ENCODE peak calls at places on chromosomes 16 and 17, in eight cellular contexts. Q is ascending aorta, R is cardiac fibroblast, U is pancreas, D is uterus, W is spleen, G is IMR-90, S is AG04449. Z is an unnamed sample.

GRCh38 chr17:9427460-9428315 is 147.9 kb downstream of the STX8 start:
- DNase-seq in S (no peak), R (peak), U (no peak), W (no peak), D (no peak), G (peak), Q (no peak), Z (no peak)

GRCh38 chr16:15874745-15875314 is 13.6 kb downstream of the CEP20 start:
- DNase-seq in U (no peak), S (no peak), W (no peak), D (peak), Q (no peak), R (peak), G (peak), Z (peak)

GRCh38 chr17:76709077-76709950 is 1.5 kb downstream of the MXRA7 start:
- DNase-seq in Q (peak), U (no peak), R (peak), D (peak), G (peak), W (no peak), S (peak), Z (peak)

GRCh38 chr17:28169621-28170349 is 127.3 kb downstream of the NLK start:
- DNase-seq in U (no peak), S (no peak), D (no peak), R (no peak), Q (no peak), W (no peak), G (no peak), Z (no peak)

GRCh38 chr16:50878966-50879615 is 137.2 kb downstream of the CYLD start:
- DNase-seq in Q (no peak), S (no peak), W (no peak), G (no peak), D (no peak), U (no peak), R (no peak), Z (no peak)

GRCh38 chr17:34255381-34255732 is 272 bp downstream of the CCL2 start:
- DNase-seq in W (no peak), Q (no peak), U (no peak), R (no peak), G (no peak), D (no peak), S (no peak), Z (no peak)

GRCh38 chr17:29294580-29294900 is 592 bp upstream of the NUFIP2 start:
- DNase-seq in R (no peak), U (no peak), S (no peak), Q (no peak), D (no peak), G (no peak), W (no peak), Z (no peak)

GRCh38 chr17:68248199-68248825 is 469 bp downstream of the AMZ2 start:
- DNase-seq in G (peak), Q (no peak), W (no peak), R (peak), D (peak), S (no peak), U (no peak), Z (no peak)

GRCh38 chr17:57662644-57663308 is 82.3 kb downstream of the CCDC182 start:
- DNase-seq in W (peak), Q (peak), S (peak), D (peak), G (peak), U (peak), R (peak), Z (peak)

GRCh38 chr16:89049484-89050118 is 44.1 kb upstream of the ACSF3 start:
- DNase-seq in D (no peak), G (no peak), W (peak), S (no peak), Q (no peak), U (peak), R (no peak), Z (no peak)

GRCh38 chr17:32486701-32487459 is at the start of gene CDK5R1:
- DNase-seq in S (no peak), R (peak), D (peak), U (peak), G (peak), Q (no peak), W (peak), Z (no peak)

GRCh38 chr16:30949655-30950515 is 1.0 kb downstream of the ORAI3 start:
- DNase-seq in D (peak), U (peak), S (no peak), R (peak), W (peak), Q (peak), G (peak), Z (no peak)

GRCh38 chr16:50265260-50265659 is 1.1 kb upstream of the ADCY7 start:
- DNase-seq in U (peak), Q (no peak), S (no peak), G (peak), D (no peak), R (no peak), W (peak), Z (no peak)

GRCh38 chr17:36614081-36614480 is 12.7 kb downstream of the MRM1 start:
- DNase-seq in D (no peak), U (no peak), R (no peak), Q (no peak), W (no peak), G (no peak), S (no peak), Z (no peak)

GRCh38 chr17:16496820-16497489 is 5.0 kb upstream of the LRRC75A start:
- DNase-seq in W (peak), U (no peak), Q (no peak), G (no peak), R (no peak), S (no peak), D (no peak), Z (no peak)

GRCh38 chr17:64276961-64277505 is 14.0 kb upstream of the TEX2 start:
- DNase-seq in D (no peak), R (no peak), U (no peak), G (no peak), S (no peak), W (no peak), Q (no peak), Z (no peak)

GRCh38 chr17:64275016-64275415 is 12.0 kb upstream of the TEX2 start:
- DNase-seq in D (no peak), R (no peak), S (no peak), Q (no peak), U (no peak), G (no peak), W (no peak), Z (no peak)

GRCh38 chr17:64281962-64282752 is 19.1 kb upstream of the TEX2 start:
- DNase-seq in S (no peak), R (peak), W (peak), G (peak), D (peak), U (peak), Q (no peak), Z (peak)

GRCh38 chr17:64278614-64279013 is 15.6 kb upstream of the TEX2 start:
- DNase-seq in W (no peak), G (peak), S (no peak), U (no peak), Q (no peak), D (no peak), R (peak), Z (no peak)

GRCh38 chr17:64277831-64278562 is 14.9 kb upstream of the TEX2 start:
- DNase-seq in Q (no peak), R (no peak), U (no peak), S (no peak), D (no peak), W (no peak), G (peak), Z (no peak)
- TF ChIP-seq CTCF in Q (no peak), R (no peak), U (no peak), S (no peak), D (no peak), W (no peak), G (no peak), Z (no peak)

GRCh38 chr17:64232466-64233262 is 30.4 kb downstream of the TEX2 start:
- DNase-seq in W (no peak), D (no peak), R (no peak), G (no peak), U (no peak), S (no peak), Q (no peak), Z (no peak)

GRCh38 chr17:64226132-64226531 is 36.9 kb downstream of the TEX2 start:
- DNase-seq in Q (no peak), D (no peak), R (no peak), G (no peak), S (no peak), W (no peak), U (no peak), Z (no peak)

GRCh38 chr17:64231567-64232141 is 31.4 kb downstream of the TEX2 start:
- DNase-seq in U (no peak), Q (no peak), S (no peak), G (no peak), W (no peak), D (no peak), R (no peak), Z (no peak)

GRCh38 chr17:64230551-64231408 is 32.3 kb downstream of the TEX2 start:
- DNase-seq in Q (no peak), S (peak), D (no peak), R (peak), U (no peak), W (no peak), G (peak), Z (peak)

DNA sequence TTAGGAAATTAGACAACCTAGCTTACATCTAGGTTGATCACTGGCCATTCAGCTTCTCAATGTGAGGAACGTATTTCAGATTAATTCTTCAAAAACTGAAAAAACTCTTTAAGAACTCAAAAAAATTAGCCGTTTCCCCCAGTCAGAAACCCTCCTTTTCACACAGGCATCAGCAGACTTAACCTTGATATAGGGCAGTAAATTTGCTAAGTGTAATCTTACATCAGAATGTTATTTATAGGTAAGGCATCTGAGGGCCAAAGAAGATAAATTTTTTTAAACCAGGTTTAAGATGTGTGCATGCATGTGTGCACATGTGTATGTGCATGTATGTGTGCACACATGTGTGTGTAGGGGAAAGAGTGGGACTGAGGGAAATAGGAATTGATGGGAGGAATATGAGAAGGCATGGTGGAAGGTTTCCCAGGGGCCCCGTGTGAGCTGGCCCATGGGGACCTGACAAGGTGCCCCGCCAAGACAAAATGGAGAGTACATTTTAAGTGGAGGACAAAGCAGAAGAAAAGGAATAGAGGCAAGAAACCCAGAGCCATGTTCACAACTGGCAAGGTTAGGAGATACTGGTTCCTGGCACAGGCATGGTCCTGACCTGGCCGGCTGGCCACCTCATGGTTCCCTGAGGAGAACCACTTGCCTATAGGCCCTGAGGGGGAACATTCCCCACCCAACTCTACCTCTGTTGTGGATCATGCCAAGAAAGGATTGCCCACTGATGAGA is 33.1 kb downstream of the TEX2 start:
- DNase-seq in D (no peak), G (no peak), U (no peak), R (no peak), W (no peak), Q (no peak), S (no peak), Z (no peak)
- H3K4me3 ChIP-seq in D (no peak), G (no peak), U (no peak), R (no peak), W (no peak), Q (no peak), S (no peak), Z (no peak)

DNA sequence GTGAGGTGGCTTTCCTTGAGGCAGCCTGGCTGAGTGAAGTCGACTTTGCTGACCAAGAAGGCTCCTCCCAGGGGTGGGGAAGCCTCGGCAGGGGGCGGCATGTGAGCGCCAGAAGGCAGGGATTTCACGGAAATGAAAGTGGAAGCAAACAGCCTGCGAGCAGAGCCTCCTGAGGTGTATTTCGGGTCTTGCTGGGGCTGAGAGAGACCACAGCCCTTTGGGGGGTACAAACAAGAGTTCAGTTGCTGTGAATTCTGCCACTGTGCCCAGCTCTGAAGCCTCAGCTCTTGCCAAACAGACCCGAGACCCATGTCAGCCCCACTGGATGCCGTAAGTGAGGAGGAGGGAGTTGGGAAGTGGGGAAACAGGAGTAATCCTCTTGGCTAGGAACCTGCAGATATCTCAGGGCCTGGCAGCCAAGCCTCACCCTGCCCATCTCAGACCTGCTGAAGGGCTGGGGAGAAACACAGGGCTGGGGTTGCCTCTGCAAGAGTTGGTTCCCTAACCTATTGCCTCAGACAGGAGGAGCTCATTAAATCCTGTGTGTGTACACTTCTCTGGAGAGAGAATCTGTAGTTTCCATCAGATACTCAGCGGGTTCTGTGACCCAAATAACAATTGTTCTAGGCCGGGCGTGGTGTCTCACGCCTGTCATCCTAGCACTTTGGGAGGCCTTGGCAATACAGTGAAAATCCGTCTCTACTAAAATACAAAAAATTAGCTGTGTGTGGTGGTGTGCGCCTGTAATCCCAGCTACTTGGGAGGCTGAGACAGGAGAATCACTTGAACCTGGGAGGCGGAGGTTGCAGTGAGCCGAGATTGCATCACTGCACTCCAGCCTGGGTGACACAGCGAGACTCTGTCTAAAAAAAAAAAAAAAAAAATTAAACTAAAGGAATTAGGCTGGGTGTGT is at the start of gene IFI35:
- DNase-seq in G (peak), R (peak), U (peak), D (peak), Q (no peak), W (peak), S (no peak), Z (peak)
- TF ChIP-seq CTCF in G (peak), R (peak), U (peak), D (peak), Q (peak), W (peak), S (peak), Z (no peak)

GRCh38 chr17:82480345-82480744 is 21.8 kb downstream of the NARF start:
- DNase-seq in G (no peak), Q (no peak), W (no peak), U (no peak), R (no peak), D (no peak), S (no peak), Z (no peak)

GRCh38 chr17:82475458-82475857 is 16.9 kb downstream of the NARF start:
- DNase-seq in U (no peak), S (no peak), G (no peak), Q (no peak), R (peak), D (no peak), W (no peak), Z (no peak)

GRCh38 chr17:82483204-82483660 is 24.7 kb downstream of the NARF start:
- DNase-seq in G (no peak), W (no peak), R (no peak), S (no peak), Q (no peak), U (no peak), D (no peak), Z (no peak)

GRCh38 chr17:82477934-82478333 is 19.4 kb downstream of the NARF start:
- DNase-seq in W (no peak), U (no peak), S (no peak), Q (no peak), R (no peak), G (no peak), D (no peak), Z (no peak)

GRCh38 chr17:82479602-82480001 is 21.1 kb downstream of the NARF start:
- DNase-seq in D (no peak), Q (no peak), R (no peak), W (no peak), G (no peak), S (no peak), U (no peak), Z (no peak)
- H3K4me3 ChIP-seq in D (no peak), Q (no peak), R (no peak), W (no peak), G (no peak), S (no peak), U (no peak), Z (no peak)

GRCh38 chr17:40318835-40319332 is 9.9 kb downstream of the RARA start:
- DNase-seq in W (peak), G (no peak), U (peak), Q (no peak), S (no peak), R (no peak), D (peak), Z (no peak)
- TF ChIP-seq CTCF in W (peak), G (peak), U (no peak), Q (peak), S (no peak), R (peak), D (peak), Z (peak)

DNA sequence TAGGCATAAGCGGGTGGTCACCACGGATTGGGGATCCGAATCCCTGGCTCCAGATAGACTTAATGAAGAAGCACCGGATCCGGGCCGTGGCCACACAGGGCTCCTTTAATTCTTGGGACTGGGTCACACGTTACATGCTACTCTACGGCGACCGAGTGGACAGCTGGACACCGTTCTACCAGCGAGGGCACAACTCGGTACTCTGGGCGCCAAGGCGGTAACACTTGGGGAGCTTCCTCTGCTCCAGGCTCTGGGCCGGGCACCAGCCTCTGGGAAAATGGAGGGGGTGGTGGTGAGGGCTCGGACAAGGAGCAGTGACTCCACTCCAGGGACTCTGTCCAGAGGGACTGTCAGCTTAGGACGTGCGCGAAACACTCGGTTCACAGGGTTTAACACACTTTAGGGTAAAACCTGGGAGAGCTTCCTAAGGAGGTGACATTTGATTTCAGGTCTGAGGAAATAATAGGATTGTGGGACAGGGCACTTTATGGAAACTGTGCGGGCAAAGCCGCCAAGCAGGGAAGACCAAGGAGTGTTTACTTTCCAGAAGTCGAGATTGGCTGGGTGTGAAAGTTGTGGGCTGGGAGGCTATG is 1.8 kb downstream of the CNTNAP1 start:
- DNase-seq in Q (no peak), D (no peak), W (no peak), S (no peak), U (no peak), R (no peak), G (no peak), Z (no peak)
- H3K4me3 ChIP-seq in Q (no peak), D (peak), W (no peak), S (peak), U (no peak), R (peak), G (peak), Z (peak)

GRCh38 chr16:1810536-1810935 is 16.1 kb downstream of the HAGH start:
- DNase-seq in Q (no peak), G (no peak), S (no peak), W (no peak), U (no peak), D (no peak), R (no peak), Z (no peak)

GRCh38 chr16:1810106-1810505 is 16.5 kb downstream of the HAGH start:
- DNase-seq in R (no peak), D (no peak), S (no peak), U (no peak), Q (no peak), W (no peak), G (no peak), Z (no peak)

GRCh38 chr16:1809281-1809801 is 15.8 kb upstream of the IGFALS start:
- DNase-seq in G (no peak), Q (no peak), W (no peak), U (no peak), D (no peak), R (no peak), S (no peak), Z (no peak)

GRCh38 chr16:1815461-1815860 is 11.2 kb downstream of the HAGH start:
- DNase-seq in D (no peak), S (no peak), U (no peak), Q (no peak), G (no peak), R (no peak), W (peak), Z (no peak)

GRCh38 chr16:1812732-1813163 is 13.9 kb downstream of the HAGH start:
- DNase-seq in Q (no peak), S (no peak), D (peak), G (peak), R (peak), U (peak), W (peak), Z (peak)
- TF ChIP-seq CTCF in Q (peak), S (peak), D (peak), G (peak), R (peak), U (peak), W (peak), Z (peak)

Z was measured in astrocyte of the cerebellum.